ENCODE peak calls at places on chromosomes 1 and 21, in ten cellular contexts. Y is ascending aorta; G is IMR-90; Q is choroid plexus epithelial cell; B is cardiac fibroblast; V is mucosa of descending colon; O is neuronal stem cell; U is CD8-positive, alpha-beta T cell; N is tibial nerve; E is CD8-positive, alpha-beta memory T cell. P is an unnamed sample.

GRCh38 chr1:228306275-228307217 is 98.7 kb downstream of the OBSCN start:
- DNase-seq in Y (peak; percentile 47), G (no peak), Q (no peak), B (no peak), V (no peak), O (no peak), U (no peak), N (no peak), E (no peak), P (no peak)

GRCh38 chr1:3566004-3566885 is 45.1 kb downstream of the MEGF6 start:
- DNase-seq in Y (no peak), G (no peak), Q (no peak), B (no peak), V (no peak), O (no peak), U (no peak), N (no peak), E (no peak), P (no peak)

GRCh38 chr1:55050283-55050682 is 10.9 kb downstream of the PCSK9 start:
- DNase-seq in Y (no peak), G (peak; percentile 62), Q (peak; percentile 94), B (peak; percentile 49), V (no peak), O (no peak), U (no peak), N (no peak), E (no peak), P (no peak)

GRCh38 chr1:54604572-54605370 is 18.6 kb downstream of the FAM151A start:
- DNase-seq in Y (no peak), G (no peak), Q (no peak), B (no peak), V (peak; percentile 48), O (no peak), U (peak; percentile 27), N (no peak), E (no peak), P (peak; percentile 21)

GRCh38 chr1:240820816-240821215 is 208.9 kb upstream of the GREM2 start:
- DNase-seq in Y (no peak), G (no peak), Q (no peak), B (no peak), V (no peak), O (no peak), U (no peak), N (no peak), E (no peak), P (no peak)

GRCh38 chr1:230801441-230801840 is 54.3 kb downstream of the CAPN9 start:
- DNase-seq in Y (no peak), G (no peak), Q (no peak), B (no peak), V (no peak), O (no peak), U (no peak), N (no peak), E (no peak), P (no peak)

GRCh38 chr1:111818081-111818480 is 62.4 kb downstream of the DDX20 start:
- DNase-seq in Y (no peak), G (no peak), Q (no peak), B (no peak), V (no peak), O (no peak), U (no peak), N (no peak), E (no peak), P (no peak)

GRCh38 chr1:221182791-221183533 is 303.7 kb downstream of the HLX start:
- DNase-seq in Y (no peak), G (no peak), Q (no peak), B (no peak), V (no peak), O (no peak), U (no peak), N (no peak), E (no peak), P (no peak)

GRCh38 chr21:32413697-32414578 is 1.4 kb downstream of the EVA1C start:
- DNase-seq in Y (no peak), G (no peak), Q (peak; percentile 47), B (peak; percentile 36), V (no peak), O (no peak), U (no peak), N (no peak), E (no peak), P (no peak)

GRCh38 chr1:162939035-162939434 is 78.1 kb upstream of the CCDC190 start:
- DNase-seq in Y (no peak), G (no peak), Q (no peak), B (no peak), V (no peak), O (no peak), U (no peak), N (no peak), E (no peak), P (no peak)

GRCh38 chr21:44836666-44837471 is 19.0 kb upstream of the SUMO3 start:
- DNase-seq in Y (no peak), G (no peak), Q (peak; percentile 54), B (peak; percentile 55), V (no peak), O (no peak), U (no peak), N (no peak), E (no peak), P (no peak)

GRCh38 chr21:37498664-37499063 is 132.1 kb downstream of the DYRK1A start:
- DNase-seq in Y (no peak), G (no peak), Q (no peak), B (no peak), V (no peak), O (no peak), U (no peak), N (no peak), E (no peak), P (no peak)
- H3K4me3 ChIP-seq in Y (no peak overlapping the region), G (no peak overlapping the region), Q (no peak overlapping the region), B (no peak overlapping the region), V (no peak overlapping the region), O (no peak overlapping the region), U (no peak overlapping the region), N (no peak overlapping the region), E (no peak overlapping the region), P (no peak overlapping the region)

GRCh38 chr1:178871551-178872320 is 859 bp upstream of the ANGPTL1 start:
- DNase-seq in Y (no peak), G (no peak), Q (no peak), B (peak; percentile 4), V (no peak), O (no peak), U (no peak), N (no peak), E (no peak), P (no peak)
- H3K4me3 ChIP-seq in Y (peak overlapping the region; percentile 60), G (no peak overlapping the region), Q (no peak overlapping the region), B (no peak overlapping the region), V (no peak overlapping the region), O (no peak overlapping the region), U (no peak overlapping the region), N (no peak overlapping the region), E (no peak overlapping the region), P (no peak overlapping the region)

DNA sequence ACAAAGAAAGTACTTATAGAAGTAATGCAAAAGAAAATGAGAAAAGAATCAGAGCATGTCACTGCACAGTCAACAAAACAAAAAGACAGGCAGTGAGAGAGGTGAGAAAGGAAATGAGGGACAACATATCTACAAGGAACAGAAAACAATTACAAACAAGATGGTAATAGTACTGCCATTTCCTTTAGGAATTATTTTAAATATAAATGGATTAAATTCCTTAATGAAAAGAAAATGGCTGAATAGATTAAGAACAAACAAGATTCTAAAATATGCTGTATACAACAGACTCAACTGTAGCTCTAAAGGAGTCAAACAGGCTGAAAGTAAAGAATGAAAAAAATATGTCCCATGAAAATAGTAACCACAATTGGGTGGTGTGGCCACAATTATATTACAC is 22.1 kb upstream of the ZNF124 start:
- DNase-seq in Y (no peak), G (no peak), Q (no peak), B (no peak), V (no peak), O (no peak), U (no peak), N (no peak), E (no peak), P (no peak)
- H3K4me3 ChIP-seq in Y (no peak overlapping the region), G (no peak overlapping the region), Q (no peak overlapping the region), B (no peak overlapping the region), V (no peak overlapping the region), O (no peak overlapping the region), U (no peak overlapping the region), N (no peak overlapping the region), E (no peak overlapping the region), P (no peak overlapping the region)

GRCh38 chr1:34750610-34751009 is 4.2 kb upstream of the GJB5 start:
- DNase-seq in Y (no peak), G (no peak), Q (no peak), B (no peak), V (no peak), O (no peak), U (no peak), N (no peak), E (no peak), P (no peak)
- H3K4me3 ChIP-seq in Y (no peak overlapping the region), G (no peak overlapping the region), Q (no peak overlapping the region), B (no peak overlapping the region), V (no peak overlapping the region), O (no peak overlapping the region), U (no peak overlapping the region), N (no peak overlapping the region), E (no peak overlapping the region), P (no peak overlapping the region)

GRCh38 chr1:200744143-200744542 is 5.5 kb downstream of the CAMSAP2 start:
- DNase-seq in Y (no peak), G (no peak), Q (no peak), B (no peak), V (no peak), O (no peak), U (no peak), N (no peak), E (no peak), P (no peak)
- H3K4me3 ChIP-seq in Y (no peak overlapping the region), G (no peak overlapping the region), Q (no peak overlapping the region), B (no peak overlapping the region), V (no peak overlapping the region), O (no peak overlapping the region), U (no peak overlapping the region), N (no peak overlapping the region), E (no peak overlapping the region), P (no peak overlapping the region)

GRCh38 chr1:117051224-117052064 is 8.7 kb upstream of the TTF2 start:
- DNase-seq in Y (no peak), G (no peak), Q (no peak), B (peak; percentile 52), V (no peak), O (no peak), U (peak; percentile 18), N (no peak), E (no peak), P (no peak)
- H3K4me3 ChIP-seq in Y (peak overlapping the region; percentile 35), G (no peak overlapping the region), Q (no peak overlapping the region), B (peak overlapping the region; percentile 7), V (no peak overlapping the region), O (no peak overlapping the region), U (peak overlapping the region; percentile 7), N (no peak overlapping the region), E (peak overlapping the region; percentile 40), P (peak overlapping the region; percentile 52)

GRCh38 chr21:26840206-26840605 is 5.0 kb downstream of the ADAMTS1 start:
- DNase-seq in Y (no peak), G (no peak), Q (no peak), B (no peak), V (no peak), O (no peak), U (no peak), N (no peak), E (no peak), P (no peak)
- H3K4me3 ChIP-seq in Y (peak overlapping the region; percentile 94), G (peak overlapping the region; percentile 23), Q (no peak overlapping the region), B (no peak overlapping the region), V (no peak overlapping the region), O (peak overlapping the region; percentile 31), U (no peak overlapping the region), N (peak overlapping the region; percentile 70), E (no peak overlapping the region), P (no peak overlapping the region)

P was measured in CD4-positive, alpha-beta memory T cell.